ENCODE peak calls at places on chromosome 4, in eight cellular contexts. V is stimulated activated CD4-positive, alpha-beta T cell treated with anti-CD3 and anti-CD28 coated beads, Interleukin-4, amount 100 ng/mL, for 24 hours; H is NCI-H1092; B is osteocyte; N is NCI-H2081; Q is activated CD8-positive, alpha-beta memory T cell treated with anti-CD3 and anti-CD28 coated beads for 24 hours; X is occipital lobe; K is amniotic epithelial cell. Z is an unnamed sample.

GRCh38 chr4:3780347-3781171 is 14.4 kb downstream of the ADRA2C start:
- DNase-seq in V (no peak), H (no peak), B (no peak), N (no peak), Q (no peak), X (no peak), K (no peak), Z (no peak)

GRCh38 chr4:39464886-39465501 is 6.1 kb downstream of the LIAS start:
- DNase-seq in V (no peak), H (no peak), B (no peak), N (peak; percentile 18), Q (no peak), X (no peak), K (peak; percentile 99), Z (no peak)

GRCh38 chr4:52298444-52298843 is 247.3 kb downstream of the SPATA18 start:
- DNase-seq in V (no peak), H (no peak), B (no peak), N (no peak), Q (no peak), X (no peak), K (no peak), Z (no peak)

GRCh38 chr4:5998333-5998936 is 19.8 kb downstream of the C4orf50 start:
- DNase-seq in V (peak; percentile 50), H (peak; percentile 34), B (no peak), N (peak; percentile 72), Q (peak; percentile 66), X (peak; percentile 42), K (peak; percentile 14), Z (peak; percentile 65)

GRCh38 chr4:42515156-42515884 is 118.0 kb downstream of the SHISA3 start:
- DNase-seq in V (no peak), H (no peak), B (no peak), N (no peak), Q (no peak), X (no peak), K (peak; percentile 13), Z (no peak)

GRCh38 chr4:948936-949300 is 16.7 kb downstream of the TMEM175 start:
- DNase-seq in V (no peak), H (no peak), B (no peak), N (no peak), Q (no peak), X (no peak), K (no peak), Z (no peak)

GRCh38 chr4:68267433-68267944 is 22.0 kb upstream of the TMPRSS11B start:
- DNase-seq in V (no peak), H (no peak), B (no peak), N (no peak), Q (no peak), X (no peak), K (peak; percentile 93), Z (no peak)

GRCh38 chr4:171814545-171814944 is 1.3 kb downstream of the GALNTL6 start:
- DNase-seq in V (no peak), H (no peak), B (no peak), N (no peak), Q (no peak), X (no peak), K (no peak), Z (no peak)

GRCh38 chr4:81166431-81166830 is 48.6 kb downstream of the PRKG2 start:
- DNase-seq in V (no peak), H (no peak), B (no peak), N (no peak), Q (no peak), X (no peak), K (no peak), Z (no peak)

GRCh38 chr4:29326004-29326403 is 1394.2 kb upstream of the PCDH7 start:
- DNase-seq in V (no peak), H (no peak), B (no peak), N (no peak), Q (no peak), X (no peak), K (no peak), Z (no peak)

GRCh38 chr4:66906314-66906713 is 639.0 kb downstream of the CENPC start:
- DNase-seq in V (no peak), H (peak; percentile 81), B (no peak), N (peak; percentile 62), Q (no peak), X (no peak), K (no peak), Z (no peak)

GRCh38 chr4:146582864-146583263 is 55.8 kb upstream of the POU4F2 start:
- DNase-seq in V (no peak), H (no peak), B (no peak), N (peak; percentile 17), Q (no peak), X (no peak), K (peak; percentile 13), Z (no peak)

GRCh38 chr4:140078366-140078765 is 75.6 kb downstream of the MAML3 start:
- DNase-seq in V (no peak), H (peak; percentile 44), B (no peak), N (no peak), Q (no peak), X (no peak), K (no peak), Z (no peak)

GRCh38 chr4:172073590-172073989 is 260.4 kb downstream of the GALNTL6 start:
- DNase-seq in V (no peak), H (no peak), B (no peak), N (no peak), Q (no peak), X (no peak), K (no peak), Z (no peak)